ENCODE peak calls at places on chromosomes 6 and 20, in ten cellular contexts. O is fibroblast of lung; Q is CD8-positive, alpha-beta T cell; R is left lung; V is heart left ventricle; E is foreskin keratinocyte; X is adrenal gland; Z is brain microvascular endothelial cell; J is AG04450; L is tibial nerve. F is an unnamed sample. For H3K27me3, the result is how much of the 10 kb centered on the place peaks cover.

GRCh38 chr6:34953084-34954025 is 64.3 kb downstream of the ANKS1A start:
- DNase-seq in O (peak), Q (no peak), R (no peak), V (no peak), E (peak), X (no peak), Z (peak), J (no peak), L (no peak), F (no peak)

GRCh38 chr6:87472525-87473418 is at the start of gene SLC35A1:
- DNase-seq in O (peak), Q (peak), R (peak), V (peak), E (peak), X (peak), Z (peak), J (peak), L (peak), F (peak)

GRCh38 chr6:85771925-85772430 is 129.3 kb upstream of the SYNCRIP start:
- DNase-seq in O (no peak), Q (no peak), R (no peak), V (no peak), E (no peak), X (no peak), Z (no peak), J (no peak), L (no peak), F (no peak)

GRCh38 chr6:155158044-155158843 is 105.6 kb upstream of the CLDN20 start:
- DNase-seq in O (peak), Q (no peak), R (no peak), V (no peak), E (peak), X (no peak), Z (no peak), J (no peak), L (no peak), F (no peak)

GRCh38 chr20:63156221-63156671 is 59.7 kb downstream of the YTHDF1 start:
- DNase-seq in O (no peak), Q (no peak), R (peak), V (peak), E (no peak), X (no peak), Z (no peak), J (no peak), L (no peak), F (no peak)

GRCh38 chr20:18856873-18857272 is 43.3 kb downstream of the SCP2D1 start:
- DNase-seq in O (no peak), Q (no peak), R (no peak), V (no peak), E (no peak), X (no peak), Z (no peak), J (no peak), L (no peak), F (no peak)

GRCh38 chr20:54067606-54068174 is 2.7 kb downstream of the BCAS1 start:
- DNase-seq in O (peak), Q (no peak), R (no peak), V (no peak), E (peak), X (no peak), Z (no peak), J (no peak), L (no peak), F (no peak)

GRCh38 chr6:129432738-129433137 is 277.2 kb downstream of the ARHGAP18 start:
- DNase-seq in O (no peak), Q (no peak), R (no peak), V (no peak), E (peak), X (no peak), Z (no peak), J (no peak), L (no peak), F (no peak)

GRCh38 chr20:57901526-57901925 is 191.7 kb upstream of the PMEPA1 start:
- DNase-seq in O (no peak), Q (no peak), R (no peak), V (no peak), E (no peak), X (no peak), Z (no peak), J (no peak), L (no peak), F (no peak)

GRCh38 chr20:35443003-35443402 is 5.0 kb upstream of the GDF5 start:
- DNase-seq in O (peak), Q (no peak), R (no peak), V (no peak), E (peak), X (no peak), Z (peak), J (no peak), L (no peak), F (no peak)

DNA sequence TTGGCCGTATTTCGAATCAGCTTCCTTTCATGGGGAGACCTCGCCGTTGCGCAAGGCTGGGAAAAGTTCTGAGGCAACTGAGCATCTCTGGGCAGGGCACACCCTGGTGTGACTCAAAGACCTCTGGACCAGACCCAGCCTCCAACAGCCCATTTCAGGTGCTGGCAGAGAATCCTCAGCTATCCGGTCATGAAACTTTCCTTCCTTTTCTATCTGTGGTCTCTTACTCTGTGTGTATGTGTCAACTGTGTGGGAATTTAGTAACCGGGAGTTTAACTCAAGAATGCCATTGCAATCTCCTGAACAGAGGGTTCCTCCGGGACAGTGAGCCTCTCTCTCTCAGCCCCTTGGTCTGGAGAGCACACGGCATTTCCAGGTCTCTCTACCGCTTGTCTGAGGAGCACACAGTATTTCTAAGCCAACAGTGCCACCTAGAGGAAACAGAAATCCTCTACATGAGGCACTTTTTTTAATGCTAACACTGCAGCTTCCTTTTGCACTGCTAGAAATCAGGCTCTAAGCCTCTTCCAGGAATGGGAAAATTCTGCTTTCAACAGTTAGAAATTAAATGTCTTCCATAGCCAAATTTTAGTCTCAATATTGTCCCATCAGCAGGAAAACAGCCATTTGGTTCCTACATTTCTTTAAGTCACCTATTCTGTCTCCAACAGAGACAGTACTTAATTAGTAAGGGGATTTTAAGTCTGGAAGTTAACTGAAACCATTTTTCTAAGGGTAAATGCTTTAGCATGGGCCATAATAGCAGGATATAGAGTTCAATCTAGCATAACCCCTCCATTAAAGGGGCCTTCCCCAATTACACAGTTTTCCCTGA is 32.7 kb downstream of the PLN start:
- DNase-seq in O (peak), Q (no peak), R (no peak), V (peak), E (peak), X (peak), Z (peak), J (peak), L (no peak), F (no peak)
- TF ChIP-seq CTCF in O (peak), Q (peak), R (peak), V (peak), E (peak), X (peak), Z (peak), J (peak), L (peak), F (peak)

GRCh38 chr20:6513586-6513985 is 253.9 kb upstream of the BMP2 start:
- DNase-seq in O (peak), Q (no peak), R (no peak), V (no peak), E (no peak), X (no peak), Z (no peak), J (no peak), L (no peak), F (no peak)

GRCh38 chr20:6504179-6504578 is 263.3 kb upstream of the BMP2 start:
- DNase-seq in O (no peak), Q (no peak), R (no peak), V (no peak), E (no peak), X (no peak), Z (no peak), J (no peak), L (no peak), F (no peak)

GRCh38 chr20:6506906-6507305 is 260.6 kb upstream of the BMP2 start:
- DNase-seq in O (peak), Q (no peak), R (no peak), V (no peak), E (no peak), X (no peak), Z (no peak), J (no peak), L (no peak), F (no peak)

GRCh38 chr20:6504826-6505225 is 262.7 kb upstream of the BMP2 start:
- DNase-seq in O (peak), Q (no peak), R (no peak), V (no peak), E (peak), X (no peak), Z (no peak), J (no peak), L (no peak), F (no peak)

DNA sequence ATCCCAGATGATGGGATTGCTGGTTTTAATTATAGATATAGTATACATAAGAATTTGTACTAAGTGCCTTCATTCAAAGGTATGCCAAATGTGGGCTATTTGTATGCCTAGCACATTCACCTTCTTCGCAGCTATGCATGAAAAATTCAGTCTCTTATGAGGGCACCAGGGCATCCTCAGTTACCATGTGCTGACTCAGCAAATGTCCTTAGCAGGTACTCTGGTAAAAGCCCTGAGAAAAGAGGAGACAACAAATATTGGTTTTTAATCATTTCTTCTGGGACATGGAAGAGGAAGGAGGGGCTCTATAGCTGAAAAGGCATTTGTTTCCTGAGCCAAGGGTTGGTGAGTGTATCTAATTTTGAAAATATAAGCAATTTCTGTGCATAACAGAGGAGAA is 258.1 kb upstream of the BMP2 start:
- DNase-seq in O (no peak), Q (no peak), R (no peak), V (no peak), E (no peak), X (no peak), Z (no peak), J (no peak), L (no peak), F (no peak)
- H3K27me3 ChIP-seq in O (under half), Q (under half), R (under half), V (under half), E (under half), X (under half), Z (under half), J (under half), L (under half), F (under half)

GRCh38 chr6:33915134-33915533 is 111.3 kb upstream of the MLN start:
- DNase-seq in O (no peak), Q (no peak), R (no peak), V (peak), E (no peak), X (no peak), Z (no peak), J (no peak), L (no peak), F (no peak)

GRCh38 chr6:33912177-33912576 is 108.4 kb upstream of the MLN start:
- DNase-seq in O (no peak), Q (no peak), R (no peak), V (no peak), E (no peak), X (no peak), Z (no peak), J (no peak), L (no peak), F (no peak)

GRCh38 chr6:33918175-33918695 is 114.4 kb upstream of the MLN start:
- DNase-seq in O (no peak), Q (no peak), R (peak), V (no peak), E (no peak), X (no peak), Z (no peak), J (no peak), L (no peak), F (no peak)

GRCh38 chr6:33911488-33911887 is 107.7 kb upstream of the MLN start:
- DNase-seq in O (no peak), Q (no peak), R (no peak), V (no peak), E (no peak), X (no peak), Z (no peak), J (no peak), L (no peak), F (no peak)

GRCh38 chr6:33914519-33915120 is 110.8 kb upstream of the MLN start:
- DNase-seq in O (no peak), Q (peak), R (peak), V (no peak), E (no peak), X (no peak), Z (no peak), J (no peak), L (no peak), F (peak)
- H3K27ac ChIP-seq in O (no peak), Q (no peak), R (no peak), V (no peak), E (no peak), X (no peak), Z (no peak), J (no peak), L (no peak), F (no peak)

GRCh38 chr6:68875403-68875802 is 240.3 kb downstream of the ADGRB3 start:
- DNase-seq in O (no peak), Q (no peak), R (no peak), V (no peak), E (no peak), X (no peak), Z (no peak), J (no peak), L (no peak), F (no peak)

GRCh38 chr6:68873236-68873635 is 238.2 kb downstream of the ADGRB3 start:
- DNase-seq in O (no peak), Q (no peak), R (no peak), V (no peak), E (no peak), X (no peak), Z (no peak), J (no peak), L (no peak), F (no peak)

GRCh38 chr6:68880050-68880449 is 245.0 kb downstream of the ADGRB3 start:
- DNase-seq in O (no peak), Q (no peak), R (no peak), V (peak), E (no peak), X (no peak), Z (no peak), J (no peak), L (no peak), F (no peak)

GRCh38 chr6:68874747-68875146 is 239.7 kb downstream of the ADGRB3 start:
- DNase-seq in O (no peak), Q (no peak), R (no peak), V (no peak), E (no peak), X (no peak), Z (no peak), J (no peak), L (no peak), F (no peak)

DNA sequence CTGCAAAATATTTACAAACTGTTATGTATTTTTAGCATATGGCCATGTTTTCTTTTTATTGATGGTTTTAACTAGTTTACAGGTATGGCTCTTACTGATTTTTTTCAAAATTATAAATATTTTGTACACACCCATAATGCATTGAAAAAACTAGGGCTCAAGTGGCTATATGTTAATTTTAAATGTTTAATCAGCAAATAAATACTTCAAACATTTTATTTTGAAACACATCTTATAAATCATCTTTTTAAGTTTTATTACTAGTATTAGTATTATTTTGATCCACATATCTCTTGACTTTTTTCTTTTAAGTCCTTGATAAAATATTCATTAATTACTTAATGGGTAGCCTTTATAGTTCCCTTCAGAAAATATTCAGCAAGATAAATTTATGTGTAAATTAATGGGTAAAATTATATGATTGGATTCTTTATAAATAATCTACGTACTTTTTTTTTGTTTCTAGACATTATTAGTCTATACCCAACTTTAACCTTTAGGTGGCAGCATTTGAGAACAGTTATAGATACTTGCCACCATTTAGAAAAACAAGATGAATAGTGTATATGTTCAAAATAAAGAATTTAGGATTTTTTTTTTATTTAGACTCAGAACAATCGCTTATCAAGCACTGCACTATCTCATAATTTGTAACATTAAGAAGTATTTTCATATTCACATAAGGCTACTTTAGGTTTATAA is 241.9 kb downstream of the ADGRB3 start:
- DNase-seq in O (peak), Q (no peak), R (no peak), V (no peak), E (peak), X (no peak), Z (no peak), J (no peak), L (no peak), F (no peak)
- TF ChIP-seq CTCF in O (peak), Q (no peak), R (peak), V (peak), E (peak), X (peak), Z (no peak), J (peak), L (peak), F (no peak)

DNA sequence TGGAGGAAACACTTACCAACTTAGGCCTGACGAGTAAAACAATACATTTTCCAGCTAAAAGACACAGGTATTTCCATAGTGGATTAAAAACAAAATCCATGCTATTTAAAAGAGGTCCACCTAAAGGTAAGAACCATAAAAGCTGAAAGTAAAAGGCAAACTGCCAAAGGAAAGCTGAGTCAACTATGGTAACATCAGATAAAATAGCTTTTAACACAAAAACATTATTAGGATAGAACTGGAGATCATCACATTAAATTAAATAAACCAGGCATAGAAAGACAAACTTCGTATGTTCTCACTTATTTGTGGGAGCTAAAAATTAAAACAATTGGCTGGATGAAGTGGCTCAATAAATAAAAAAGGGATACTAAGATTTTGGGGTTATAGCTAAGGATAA is 166.8 kb upstream of the SLC22A16 start:
- DNase-seq in O (peak), Q (no peak), R (no peak), V (no peak), E (no peak), X (no peak), Z (no peak), J (no peak), L (no peak), F (no peak)
- H3K27me3 ChIP-seq in O (under half), Q (under half), R (under half), V (under half), E (under half), X (under half), Z (under half), J (under half), L (under half), F (under half)